ENCODE peak calls at places on chromosomes 3 and 15, in eight cellular contexts. I, W, P, L, X, V, R and Q are unnamed samples.

GRCh38 chr3:114152519-114153151 is 26.2 kb downstream of the DRD3 start:
- DNase-seq in X (peak), R (peak), L (peak), V (peak), I (peak), W (peak), P (peak), Q (peak)

GRCh38 chr3:46466871-46467403 is 2.2 kb upstream of the LTF start:
- DNase-seq in I (no peak), W (no peak), R (no peak), P (no peak), X (no peak), L (no peak), V (no peak), Q (no peak)

GRCh38 chr3:144067059-144067458 is 95.4 kb downstream of the DIPK2A start:
- DNase-seq in L (no peak), X (no peak), W (no peak), R (no peak), V (no peak), P (no peak), I (no peak), Q (no peak)

GRCh38 chr15:90203922-90204321 is 2.8 kb downstream of the SEMA4B start:
- DNase-seq in R (no peak), P (no peak), I (no peak), L (no peak), V (peak), W (peak), X (no peak), Q (no peak)

GRCh38 chr3:52054689-52055511 is 1.5 kb downstream of the DUSP7 start:
- DNase-seq in L (no peak), V (peak), P (no peak), I (no peak), X (no peak), W (no peak), R (no peak), Q (peak)

GRCh38 chr15:43775411-43775965 is 1.3 kb downstream of the ELL3 start:
- DNase-seq in W (no peak), I (no peak), R (no peak), V (peak), X (peak), L (peak), P (no peak), Q (no peak)

GRCh38 chr3:72375237-72376154 is 472.7 kb downstream of the SHQ1 start:
- DNase-seq in I (no peak), X (no peak), P (no peak), L (no peak), V (no peak), W (no peak), R (no peak), Q (no peak)

GRCh38 chr3:186626254-186626847 is 13.5 kb downstream of the AHSG start:
- DNase-seq in I (no peak), W (no peak), P (no peak), L (no peak), R (no peak), X (no peak), V (no peak), Q (no peak)

GRCh38 chr3:149941946-149942345 is 28.7 kb downstream of the PFN2 start:
- DNase-seq in W (no peak), X (no peak), V (no peak), R (no peak), I (no peak), P (no peak), L (no peak), Q (no peak)

GRCh38 chr15:99341786-99342185 is 90.5 kb downstream of the LRRC28 start:
- DNase-seq in I (no peak), L (no peak), W (no peak), P (no peak), X (no peak), V (no peak), R (no peak), Q (no peak)

GRCh38 chr3:27976933-27977332 is 254.8 kb upstream of the EOMES start:
- DNase-seq in L (no peak), W (peak), R (no peak), I (no peak), V (no peak), X (peak), P (no peak), Q (no peak)

GRCh38 chr3:113225286-113225685 is 13.9 kb downstream of the BOC start:
- DNase-seq in V (no peak), R (no peak), P (no peak), I (no peak), L (no peak), W (no peak), X (no peak), Q (no peak)

GRCh38 chr3:196085534-196085933 is 3.6 kb upstream of the TFRC start:
- DNase-seq in I (no peak), V (no peak), P (no peak), L (no peak), R (no peak), W (no peak), X (no peak), Q (no peak)

GRCh38 chr3:140527156-140527555 is 150.7 kb upstream of the TRIM42 start:
- DNase-seq in W (no peak), P (no peak), I (no peak), L (no peak), R (no peak), V (no peak), X (no peak), Q (no peak)

GRCh38 chr3:53823026-53823955 is 22.9 kb downstream of the CHDH start:
- DNase-seq in P (no peak), L (no peak), X (no peak), R (no peak), V (no peak), I (no peak), W (no peak), Q (peak)

GRCh38 chr15:33737687-33738606 is 230.3 kb upstream of the CHRM5 start:
- DNase-seq in L (peak), W (peak), X (peak), P (no peak), R (no peak), V (peak), I (peak), Q (peak)

GRCh38 chr3:49295489-49296058 is 18.5 kb upstream of the C3orf62 start:
- DNase-seq in X (no peak), L (peak), P (no peak), I (no peak), W (peak), R (no peak), V (peak), Q (peak)

GRCh38 chr3:59317386-59317785 is 267.6 kb upstream of the CFAP20DC start:
- DNase-seq in X (no peak), V (no peak), I (no peak), R (no peak), L (no peak), W (no peak), P (no peak), Q (no peak)

GRCh38 chr3:140850210-140850955 is 91.3 kb upstream of the SLC25A36 start:
- DNase-seq in I (no peak), V (no peak), W (no peak), R (no peak), L (no peak), X (peak), P (no peak), Q (no peak)

GRCh38 chr3:40930131-40930538 is 269.2 kb upstream of the CTNNB1 start:
- DNase-seq in L (no peak), W (peak), I (no peak), X (no peak), R (no peak), P (no peak), V (no peak), Q (no peak)
- TF ChIP-seq CTCF in L (no peak), W (no peak), I (no peak), X (no peak), R (no peak), P (no peak), V (peak), Q (no peak)

GRCh38 chr3:43369404-43370345 is 83.3 kb downstream of the SNRK start:
- DNase-seq in X (no peak), I (no peak), V (no peak), R (no peak), W (no peak), L (no peak), P (no peak), Q (no peak)
- TF ChIP-seq CTCF in X (no peak), I (no peak), V (no peak), R (no peak), W (no peak), L (no peak), P (no peak), Q (no peak)

GRCh38 chr3:16252243-16252978 is 12.3 kb downstream of the DPH3 start:
- DNase-seq in V (no peak), L (no peak), W (no peak), R (no peak), X (no peak), P (no peak), I (no peak), Q (no peak)

GRCh38 chr3:16251316-16252085 is 13.2 kb downstream of the DPH3 start:
- DNase-seq in L (no peak), P (no peak), I (no peak), X (no peak), R (no peak), W (no peak), V (no peak), Q (no peak)

GRCh38 chr3:16248556-16248955 is 16.2 kb downstream of the DPH3 start:
- DNase-seq in R (no peak), L (no peak), I (no peak), P (no peak), X (no peak), W (no peak), V (no peak), Q (no peak)

GRCh38 chr3:16247282-16248058 is 17.3 kb downstream of the DPH3 start:
- DNase-seq in R (peak), P (peak), X (peak), V (peak), W (peak), I (peak), L (peak), Q (peak)

DNA sequence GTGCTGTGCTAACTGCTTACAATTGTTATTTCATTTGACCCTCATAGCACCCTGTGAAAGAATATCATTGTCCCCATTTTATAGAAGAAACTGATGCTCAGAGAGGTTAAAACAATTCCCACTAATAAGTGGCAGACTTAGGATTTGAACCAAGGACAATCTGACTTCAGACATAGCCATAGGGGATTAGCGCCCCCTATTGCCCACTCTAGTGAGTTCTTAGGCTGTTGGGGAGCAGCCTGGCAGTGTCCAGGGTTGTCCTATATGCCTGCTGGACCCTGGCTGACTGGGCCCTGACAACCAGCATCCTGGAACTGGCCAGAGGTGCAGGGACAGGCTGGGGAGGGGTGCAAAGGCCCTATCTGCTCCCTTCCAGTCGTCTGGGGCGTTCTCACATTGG is 15.4 kb downstream of the DPH3 start:
- DNase-seq in L (peak), I (no peak), R (no peak), X (no peak), P (no peak), V (peak), W (peak), Q (peak)
- TF ChIP-seq CTCF in L (peak), I (peak), R (no peak), X (no peak), P (no peak), V (peak), W (peak), Q (peak)

DNA sequence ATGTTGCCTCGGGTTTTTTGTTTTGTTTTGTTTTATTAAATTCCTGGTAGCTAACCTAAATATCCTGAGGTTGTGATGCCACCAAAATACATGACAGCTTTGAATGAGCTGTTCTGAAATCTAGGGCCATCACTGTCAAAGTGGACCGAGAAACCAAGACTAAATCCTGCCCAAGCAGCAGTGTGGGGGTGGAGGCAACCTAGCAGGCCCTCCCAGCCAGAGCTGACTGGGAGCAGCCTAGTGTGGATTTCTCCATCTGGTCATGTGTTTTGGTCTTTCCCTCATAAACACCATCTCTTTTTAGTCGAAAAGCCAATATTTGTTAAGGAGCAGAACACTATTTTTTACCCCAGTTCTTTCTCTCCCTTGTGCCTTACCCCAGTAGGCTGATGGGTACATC is 52.2 kb downstream of the LARS2 start:
- DNase-seq in L (no peak), V (no peak), I (no peak), W (no peak), P (no peak), X (no peak), R (no peak), Q (no peak)
- TF ChIP-seq CTCF in L (no peak), V (no peak), I (no peak), W (no peak), P (no peak), X (no peak), R (no peak), Q (no peak)

GRCh38 chr15:67953286-67953685 is 100.8 kb upstream of the PIAS1 start:
- DNase-seq in I (no peak), L (no peak), R (no peak), W (no peak), V (no peak), X (no peak), P (no peak), Q (no peak)
- TF ChIP-seq CTCF in I (no peak), L (no peak), R (no peak), W (no peak), V (no peak), X (no peak), P (no peak), Q (no peak)